ENCODE peak calls at places on chromosomes 2 and 18, in eight cellular contexts. M, B, U, F, C, J, P and I are unnamed samples.

GRCh38 chr2:38665854-38666577 is at the start of gene GALM:
- DNase-seq in M (no peak), J (peak; percentile 84), U (peak; percentile 91), P (peak; percentile 93), F (no peak), C (peak; percentile 96), B (peak; percentile 30), I (peak; percentile 89)

GRCh38 chr18:3153107-3153704 is 66.6 kb downstream of the MYOM1 start:
- DNase-seq in M (no peak), F (no peak), P (peak; percentile 27), J (no peak), B (no peak), U (no peak), C (no peak), I (no peak)

GRCh38 chr18:3798032-3798431 is 348.1 kb downstream of the TGIF1 start:
- DNase-seq in F (no peak), M (no peak), U (no peak), C (no peak), B (no peak), J (no peak), P (no peak), I (no peak)

GRCh38 chr2:168666339-168666738 is 136.1 kb upstream of the NOSTRIN start:
- DNase-seq in B (no peak), P (peak; percentile 25), C (no peak), J (no peak), U (no peak), F (no peak), M (no peak), I (no peak)

GRCh38 chr2:71720283-71720560 is 266.9 kb downstream of the DYSF start:
- DNase-seq in B (no peak), U (no peak), F (no peak), P (no peak), M (no peak), J (no peak), C (no peak), I (no peak)

GRCh38 chr2:39571197-39571731 is 94.5 kb upstream of the TMEM178A start:
- DNase-seq in B (no peak), M (no peak), U (no peak), F (no peak), P (no peak), C (peak; percentile 26), J (no peak), I (no peak)

GRCh38 chr18:10406172-10406663 is 48.2 kb upstream of the APCDD1 start:
- DNase-seq in P (no peak), B (no peak), M (no peak), J (no peak), U (no peak), F (no peak), C (peak; percentile 78), I (no peak)

GRCh38 chr2:100822587-100823248 is 2.8 kb downstream of the NPAS2 start:
- DNase-seq in F (no peak), J (no peak), M (no peak), C (no peak), P (peak; percentile 43), U (peak; percentile 58), B (no peak), I (no peak)

GRCh38 chr2:234422242-234422641 is 74.6 kb downstream of the ARL4C start:
- DNase-seq in B (no peak), C (no peak), M (no peak), J (no peak), P (peak; percentile 86), F (no peak), U (no peak), I (no peak)

GRCh38 chr2:70461414-70461813 is 92.2 kb downstream of the TGFA start:
- DNase-seq in P (no peak), B (no peak), F (no peak), C (no peak), J (no peak), U (no peak), M (no peak), I (no peak)

GRCh38 chr2:109218087-109218791 is 89.2 kb downstream of the SH3RF3 start:
- DNase-seq in M (no peak), U (no peak), J (no peak), P (peak; percentile 61), F (no peak), C (no peak), B (no peak), I (no peak)

GRCh38 chr2:60262178-60262577 is 291.3 kb downstream of the BCL11A start:
- DNase-seq in C (no peak), U (no peak), F (no peak), J (no peak), B (no peak), P (no peak), M (no peak), I (no peak)

GRCh38 chr2:130302164-130302886 is 40.4 kb upstream of the IMP4 start:
- DNase-seq in F (no peak), U (no peak), M (no peak), P (no peak), B (no peak), C (no peak), J (no peak), I (no peak)

GRCh38 chr2:127953128-127953718 is 67.5 kb upstream of the AMMECR1L start:
- DNase-seq in F (no peak), P (peak; percentile 33), B (no peak), U (no peak), J (peak; percentile 49), C (peak; percentile 3), M (no peak), I (no peak)

GRCh38 chr2:231905026-231905425 is 21.2 kb downstream of the NPPC start:
- DNase-seq in P (no peak), F (no peak), M (no peak), J (no peak), C (no peak), U (no peak), B (no peak), I (no peak)

GRCh38 chr2:27664245-27664574 is 521 bp downstream of the SLC4A1AP start:
- DNase-seq in P (no peak), J (no peak), U (no peak), C (no peak), F (no peak), B (no peak), M (no peak), I (no peak)

GRCh38 chr2:150125708-150126107 is 361.8 kb downstream of the RND3 start:
- DNase-seq in J (no peak), C (no peak), U (no peak), P (peak; percentile 81), F (no peak), B (no peak), M (no peak), I (no peak)

GRCh38 chr2:215937190-215937589 is 76.2 kb downstream of the MREG start:
- DNase-seq in U (no peak), J (no peak), B (no peak), P (no peak), M (no peak), F (no peak), C (no peak), I (no peak)

GRCh38 chr2:86028763-86029381 is 76.8 kb downstream of the POLR1A start:
- DNase-seq in P (no peak), C (peak; percentile 82), J (no peak), B (peak; percentile 7), F (no peak), M (no peak), U (peak; percentile 9), I (peak; percentile 44)

GRCh38 chr18:36672437-36673344 is 156.1 kb downstream of the TPGS2 start:
- DNase-seq in U (no peak), M (no peak), F (no peak), C (no peak), P (peak; percentile 40), B (no peak), J (peak; percentile 61), I (no peak)

GRCh38 chr18:39799010-39799409 is 2156.0 kb upstream of the PIK3C3 start:
- DNase-seq in P (peak; percentile 16), F (no peak), B (no peak), M (no peak), U (no peak), J (no peak), C (no peak), I (no peak)

GRCh38 chr18:63207154-63207790 is 112.3 kb downstream of the BCL2 start:
- DNase-seq in J (no peak), P (no peak), C (no peak), B (no peak), M (no peak), F (no peak), U (no peak), I (no peak)

GRCh38 chr2:209648714-209649113 is 122.9 kb upstream of the UNC80 start:
- DNase-seq in B (no peak), P (peak; percentile 41), U (no peak), F (no peak), M (no peak), J (no peak), C (no peak), I (no peak)

GRCh38 chr18:61699397-61700090 is 193.3 kb downstream of the RNF152 start:
- DNase-seq in C (no peak), M (no peak), B (no peak), P (no peak), U (no peak), F (no peak), J (no peak), I (no peak)

GRCh38 chr2:16211341-16211740 is 271.0 kb downstream of the MYCN start:
- DNase-seq in U (no peak), M (no peak), J (no peak), F (no peak), B (no peak), P (no peak), C (no peak), I (no peak)

GRCh38 chr2:159755788-159756187 is 42.2 kb downstream of the CD302 start:
- DNase-seq in F (no peak), P (no peak), B (no peak), M (no peak), J (no peak), C (peak; percentile 2), U (no peak), I (no peak)

GRCh38 chr2:180122874-180123273 is 115.8 kb upstream of the CWC22 start:
- DNase-seq in M (no peak), B (no peak), F (no peak), C (no peak), J (no peak), U (no peak), P (peak; percentile 66), I (no peak)

GRCh38 chr2:60507211-60507810 is 46.1 kb downstream of the BCL11A start:
- DNase-seq in P (no peak), B (no peak), C (no peak), U (no peak), M (no peak), J (no peak), F (no peak), I (no peak)

GRCh38 chr2:88530081-88530480 is 77.6 kb upstream of the FOXI3 start:
- DNase-seq in M (no peak), F (no peak), J (no peak), U (no peak), C (no peak), B (no peak), P (no peak), I (no peak)

GRCh38 chr2:8004250-8004681 is 677.6 kb upstream of the ID2 start:
- DNase-seq in P (peak; percentile 34), B (no peak), J (no peak), F (no peak), C (no peak), U (peak; percentile 81), M (no peak), I (no peak)

GRCh38 chr2:168961450-168962229 is 60.5 kb downstream of the G6PC2 start:
- DNase-seq in B (no peak), M (no peak), U (no peak), F (no peak), P (peak; percentile 81), C (peak; percentile 84), J (no peak), I (no peak)

GRCh38 chr2:227406177-227407031 is 18.7 kb upstream of the SCYGR1 start:
- DNase-seq in M (no peak), P (peak; percentile 97), C (peak; percentile 96), J (no peak), U (peak; percentile 35), B (no peak), F (no peak), I (no peak)

GRCh38 chr18:77992057-77992456 is 742.4 kb downstream of the GALR1 start:
- DNase-seq in F (no peak), U (no peak), J (no peak), M (no peak), P (no peak), C (peak; percentile 13), B (no peak), I (no peak)

GRCh38 chr2:187577310-187577709 is 23.1 kb upstream of the TFPI start:
- DNase-seq in C (peak; percentile 17), J (no peak), M (no peak), P (no peak), U (no peak), B (no peak), F (no peak), I (no peak)